ENCODE peak calls at places on chromosome 3, in six cellular contexts. Y is spleen, D is adrenal gland, V is brain microvascular endothelial cell, Q is endothelial cell of umbilical vein, E is ovary. X is an unnamed sample.

GRCh38 chr3:107999215-107999775 is 91.5 kb downstream of the CD47 start:
- DNase-seq in E (no peak), Y (no peak), Q (no peak), D (no peak), V (no peak), X (no peak)

GRCh38 chr3:176403531-176403930 is 793.8 kb downstream of the TBL1XR1 start:
- DNase-seq in Q (no peak), E (no peak), V (no peak), Y (no peak), D (no peak), X (no peak)

GRCh38 chr3:30775070-30775469 is 119.4 kb downstream of the GADL1 start:
- DNase-seq in V (no peak), D (no peak), E (no peak), Q (no peak), Y (no peak), X (no peak)

GRCh38 chr3:62607287-62608029 is 234.1 kb upstream of the FEZF2 start:
- DNase-seq in Q (peak; percentile 85), D (no peak), V (peak; percentile 84), E (no peak), Y (no peak), X (no peak)

GRCh38 chr3:56790016-56790950 is 11.5 kb downstream of the ARHGEF3 start:
- DNase-seq in Y (no peak), V (no peak), D (no peak), Q (no peak), E (no peak), X (peak; percentile 46)

GRCh38 chr3:87626471-87626995 is 350.1 kb upstream of the POU1F1 start:
- DNase-seq in Q (no peak), E (no peak), V (peak; percentile 76), D (no peak), Y (no peak), X (no peak)

GRCh38 chr3:16072420-16073110 is 101.9 kb upstream of the GALNT15 start:
- DNase-seq in Q (no peak), D (no peak), V (no peak), Y (no peak), E (no peak), X (no peak)

GRCh38 chr3:8981296-8981695 is 18.0 kb upstream of the RAD18 start:
- DNase-seq in E (no peak), V (no peak), D (no peak), Y (no peak), Q (no peak), X (no peak)

GRCh38 chr3:192905980-192906678 is 11.5 kb downstream of the MB21D2 start:
- DNase-seq in D (no peak), Y (no peak), V (no peak), Q (no peak), E (no peak), X (no peak)

GRCh38 chr3:146594843-146595482 is 10.2 kb downstream of the PLSCR5 start:
- DNase-seq in E (no peak), V (no peak), Q (peak; percentile 35), D (no peak), Y (peak; percentile 21), X (no peak)

GRCh38 chr3:114878119-114878839 is 268.8 kb downstream of the ZBTB20 start:
- DNase-seq in V (peak; percentile 37), Y (no peak), D (no peak), E (no peak), Q (no peak), X (no peak)

GRCh38 chr3:121626495-121626894 is 33.3 kb downstream of the FBXO40 start:
- DNase-seq in V (no peak), E (no peak), Q (no peak), D (no peak), Y (no peak), X (no peak)

DNA sequence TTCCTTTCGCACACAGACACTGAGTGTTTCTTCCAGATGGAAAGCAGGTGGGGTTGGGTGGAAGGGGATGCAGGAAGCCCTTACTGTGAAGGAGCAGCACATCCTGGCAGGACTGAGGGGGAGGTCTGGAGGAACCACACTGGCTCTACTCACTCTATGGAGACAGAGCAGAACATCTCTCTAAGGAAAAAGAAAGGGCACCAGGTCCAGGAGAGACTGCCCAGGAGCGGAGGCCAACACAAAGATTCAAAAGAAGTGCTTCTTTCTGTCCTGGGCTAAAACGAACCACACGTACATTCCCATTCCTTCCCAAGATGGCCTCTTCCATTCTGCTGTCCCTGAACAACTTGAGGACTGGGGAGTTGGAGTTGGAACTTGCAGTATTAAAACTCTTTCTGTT is 13.8 kb upstream of the VIPR1 start:
- DNase-seq in V (no peak), Q (no peak), Y (no peak), E (peak; percentile 1), D (no peak), X (no peak)
- TF ChIP-seq CTCF in V (no peak), Q (no peak), Y (no peak), E (no peak), D (no peak), X (no peak)

DNA sequence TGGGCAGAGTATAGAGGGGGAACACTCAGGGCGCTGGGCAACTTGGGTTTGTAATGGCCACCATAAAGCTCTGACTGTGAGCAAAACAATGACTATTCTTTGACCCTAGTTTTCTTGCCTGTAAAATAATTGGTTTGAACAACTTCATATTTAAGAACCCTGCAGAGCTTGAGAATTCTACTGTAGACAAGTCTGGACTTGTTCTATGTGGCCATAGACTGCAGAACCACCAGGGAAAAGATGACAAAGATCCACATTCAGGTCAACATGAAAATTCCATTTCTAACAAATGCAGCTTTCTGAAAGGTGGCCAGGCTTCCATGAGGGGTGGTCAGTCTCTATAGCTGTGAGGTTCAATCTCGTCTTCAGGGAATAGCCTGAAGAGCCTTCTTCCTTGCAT is 239.4 kb upstream of the LRRN1 start:
- DNase-seq in Y (no peak), E (no peak), Q (no peak), D (no peak), V (no peak), X (no peak)
- H3K27ac ChIP-seq in Y (no peak overlapping the region), E (no peak overlapping the region), Q (no peak overlapping the region), D (no peak overlapping the region), V (no peak overlapping the region), X (no peak overlapping the region)

GRCh38 chr3:77149382-77149781 is 109.5 kb downstream of the ROBO2 start:
- DNase-seq in D (no peak), Q (no peak), Y (no peak), V (no peak), E (no peak), X (no peak)
- TF ChIP-seq CTCF in D (no peak), Q (no peak), Y (no peak), V (no peak), E (no peak), X (no peak)

DNA sequence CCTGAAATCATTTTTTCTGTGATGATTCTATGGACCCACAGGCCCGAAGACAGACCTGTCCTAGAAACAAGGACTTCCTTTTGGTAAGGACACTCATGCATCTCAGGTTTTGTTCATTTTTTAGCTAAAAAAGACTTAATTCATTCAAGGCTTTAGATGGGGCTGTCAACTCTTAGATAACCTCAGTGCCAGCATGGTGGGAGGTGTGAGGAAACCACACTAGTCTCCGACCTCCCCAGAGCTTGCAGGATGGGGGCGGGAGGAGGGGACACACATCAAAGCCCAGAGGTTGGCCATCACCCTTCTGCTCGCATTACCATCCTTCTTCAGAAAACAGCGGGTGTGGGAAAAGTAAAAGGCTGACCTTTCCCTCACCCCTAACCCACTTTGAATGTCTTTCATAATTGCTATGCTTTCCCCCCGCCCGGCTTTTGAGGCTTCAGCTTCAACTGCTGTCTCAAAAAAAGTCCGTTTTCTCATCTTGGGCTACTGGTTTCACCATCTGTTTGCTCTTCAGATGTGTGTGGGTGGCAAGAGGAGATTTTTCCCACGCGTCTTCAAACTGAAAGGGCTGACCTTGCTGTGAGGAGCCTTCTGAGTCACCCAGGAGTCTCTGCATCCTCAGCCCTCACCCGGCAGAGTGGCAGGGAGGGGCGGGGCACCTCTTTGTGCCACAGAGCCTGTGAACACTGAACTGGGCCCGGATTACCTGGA is 27.6 kb upstream of the CXCR6 start:
- DNase-seq in V (peak; percentile 92), E (no peak), D (peak; percentile 22), Q (no peak), Y (peak; percentile 84), X (peak; percentile 52)
- H3K27ac ChIP-seq in V (peak overlapping the region; percentile 55), E (no peak overlapping the region), D (no peak overlapping the region), Q (no peak overlapping the region), Y (peak overlapping the region; percentile 19), X (no peak overlapping the region)

DNA sequence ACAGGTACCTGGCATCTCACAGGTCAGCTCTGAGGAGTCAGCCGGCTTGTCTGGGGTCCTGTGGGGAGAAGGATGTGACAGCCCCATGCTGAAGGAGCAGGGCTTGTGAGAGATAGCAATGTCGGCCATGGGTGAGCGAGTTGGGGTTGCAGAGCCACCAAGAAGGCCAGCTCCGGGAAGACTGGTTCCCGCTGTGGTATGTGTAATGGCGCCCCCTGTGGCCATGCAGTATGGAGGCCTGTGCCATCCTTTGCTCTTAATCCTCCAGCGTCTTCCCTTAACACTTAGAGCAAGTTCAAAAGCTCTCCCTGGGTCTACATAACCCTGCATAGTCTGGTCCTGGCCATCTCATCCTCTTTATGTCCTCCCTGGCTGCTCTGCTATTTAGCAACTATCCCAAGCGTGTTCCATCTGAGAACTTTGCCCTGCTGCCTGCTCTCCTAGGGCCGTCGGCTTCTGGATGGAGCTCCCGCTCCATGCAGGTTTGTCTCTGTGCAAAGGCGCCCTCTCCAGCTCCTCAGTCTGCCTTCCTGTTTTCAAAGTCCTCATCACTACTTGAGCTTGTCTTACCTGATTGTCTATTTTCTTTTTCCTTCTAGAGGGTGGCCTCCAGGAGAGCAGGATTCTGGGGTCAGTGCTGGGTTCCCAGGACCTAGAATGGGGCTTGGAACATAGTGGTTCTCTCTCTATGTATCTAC is 40.8 kb upstream of the IQCF6 start:
- DNase-seq in Q (no peak), Y (no peak), V (no peak), E (no peak), D (no peak), X (no peak)
- TF ChIP-seq CTCF in Q (peak; percentile 27), Y (no peak), V (peak; percentile 44), E (no peak), D (no peak), X (no peak)

GRCh38 chr3:4978259-4978965 is 825 bp upstream of the BHLHE40 start:
- DNase-seq in V (peak; percentile 98), Q (peak; percentile 98), E (peak; percentile 97), Y (peak; percentile 98), D (peak; percentile 98), X (peak; percentile 99)

GRCh38 chr3:4980229-4981159 is 1.3 kb downstream of the BHLHE40 start:
- DNase-seq in D (peak; percentile 95), Q (peak; percentile 93), V (peak; percentile 86), E (peak; percentile 93), Y (peak; percentile 97), X (peak; percentile 97)

GRCh38 chr3:4977889-4978258 is 1.4 kb upstream of the BHLHE40 start:
- DNase-seq in D (no peak), Q (no peak), V (no peak), Y (no peak), E (no peak), X (no peak)

GRCh38 chr3:4979401-4980228 is at the start of gene BHLHE40:
- DNase-seq in Y (peak; percentile 90), D (no peak), V (no peak), E (peak; percentile 57), Q (peak; percentile 56), X (no peak)

GRCh38 chr3:4978966-4979400 is 254 bp upstream of the BHLHE40 start:
- DNase-seq in Y (peak; percentile 98), E (peak; percentile 94), V (peak; percentile 99), Q (peak; percentile 95), D (peak; percentile 97), X (peak; percentile 99)
- H3K27ac ChIP-seq in Y (peak overlapping the region; percentile 97), E (peak overlapping the region; percentile 97), V (peak overlapping the region; percentile 99), Q (peak overlapping the region; percentile 98), D (peak overlapping the region; percentile 99), X (peak overlapping the region; percentile 99)

GRCh38 chr3:40505599-40506462 is at the start of gene ZNF620:
- DNase-seq in D (peak; percentile 81), Y (peak; percentile 86), E (peak; percentile 85), V (peak; percentile 38), Q (peak; percentile 88), X (peak; percentile 91)
- TF ChIP-seq CTCF in D (no peak), Y (no peak), E (no peak), V (peak; percentile 57), Q (peak; percentile 51), X (no peak)

GRCh38 chr3:149611149-149611548 is 46.7 kb downstream of the WWTR1 start:
- DNase-seq in Q (peak; percentile 53), V (no peak), D (no peak), E (no peak), Y (no peak), X (no peak)
- H3K27ac ChIP-seq in Q (peak overlapping the region; percentile 83), V (no peak overlapping the region), D (no peak overlapping the region), E (no peak overlapping the region), Y (no peak overlapping the region), X (peak overlapping the region; percentile 21)

X was measured in sigmoid colon.